ENCODE peak calls at places on chromosomes 4 and X, in six cellular contexts. X is left ventricle myocardium inferior, S is ascending aorta, Z is Karpas-422, Y is stomach, C is pancreas. I is an unnamed sample. For H3K9me3, the result is how much of the 10 kb centered on the place peaks cover.

GRCh38 chr4:151692443-151692782 is 68.4 kb downstream of the GATB start:
- DNase-seq in X (no peak), S (no peak), Z (no peak), Y (peak), C (no peak), I (no peak)

GRCh38 chrX:48025561-48025960 is 18.8 kb downstream of the SPACA5 start:
- DNase-seq in X (no peak), S (no peak), Z (peak), Y (peak), C (no peak), I (peak)

GRCh38 chr4:33696066-33696465 is 2548.2 kb downstream of the ARAP2 start:
- DNase-seq in X (no peak), S (no peak), Z (no peak), Y (no peak), C (no peak), I (no peak)

GRCh38 chrX:111837226-111837625 is 38.8 kb upstream of the TRPC5OS start:
- DNase-seq in X (no peak), S (no peak), Z (no peak), Y (no peak), C (no peak), I (no peak)

GRCh38 chr4:11427201-11427996 is 1.3 kb downstream of the HS3ST1 start:
- DNase-seq in X (no peak), S (no peak), Z (no peak), Y (no peak), C (no peak), I (peak)

GRCh38 chrX:23483396-23483795 is 148.7 kb downstream of the PTCHD1 start:
- DNase-seq in X (no peak), S (no peak), Z (no peak), Y (no peak), C (no peak), I (no peak)

GRCh38 chr4:87093443-87094123 is 126.8 kb downstream of the KLHL8 start:
- DNase-seq in X (no peak), S (no peak), Z (peak), Y (no peak), C (no peak), I (no peak)

GRCh38 chrX:45524296-45524695 is 323.6 kb upstream of the DIPK2B start:
- DNase-seq in X (no peak), S (no peak), Z (no peak), Y (no peak), C (no peak), I (no peak)

GRCh38 chr4:71130827-71131603 is 137.6 kb downstream of the DCK start:
- DNase-seq in X (no peak), S (no peak), Z (no peak), Y (no peak), C (no peak), I (no peak)

GRCh38 chrX:84362184-84362838 is 139.9 kb downstream of the HDX start:
- DNase-seq in X (no peak), S (no peak), Z (no peak), Y (no peak), C (no peak), I (no peak)

GRCh38 chr4:55722132-55722531 is 86.0 kb upstream of the NMU start:
- DNase-seq in X (no peak), S (no peak), Z (peak), Y (no peak), C (no peak), I (no peak)

GRCh38 chr4:7112656-7113055 is 44.8 kb upstream of the GRPEL1 start:
- DNase-seq in X (peak), S (no peak), Z (no peak), Y (no peak), C (no peak), I (no peak)

GRCh38 chr4:8035371-8035780 is 95.7 kb upstream of the AFAP1 start:
- DNase-seq in X (no peak), S (no peak), Z (no peak), Y (no peak), C (no peak), I (no peak)

GRCh38 chrX:139931646-139932076 is 1.2 kb downstream of the ATP11C start:
- DNase-seq in X (no peak), S (no peak), Z (no peak), Y (no peak), C (no peak), I (no peak)

GRCh38 chr4:41360911-41361830 is 104.4 kb downstream of the UCHL1 start:
- DNase-seq in X (peak), S (peak), Z (no peak), Y (peak), C (peak), I (peak)

GRCh38 chr4:68383115-68383514 is 33.2 kb upstream of the YTHDC1 start:
- DNase-seq in X (no peak), S (no peak), Z (no peak), Y (no peak), C (no peak), I (no peak)

GRCh38 chr4:128355301-128355700 is 67.7 kb upstream of the PGRMC2 start:
- DNase-seq in X (peak), S (no peak), Z (no peak), Y (no peak), C (no peak), I (no peak)

GRCh38 chr4:74258949-74259348 is 49.3 kb upstream of the EPGN start:
- DNase-seq in X (peak), S (no peak), Z (no peak), Y (peak), C (peak), I (no peak)

GRCh38 chr4:158652920-158653319 is 18.8 kb downstream of the C4orf46 start:
- DNase-seq in X (no peak), S (no peak), Z (no peak), Y (no peak), C (no peak), I (no peak)

GRCh38 chrX:7318661-7319060 is 170.7 kb upstream of the PUDP start:
- DNase-seq in X (no peak), S (no peak), Z (no peak), Y (no peak), C (no peak), I (no peak)

GRCh38 chrX:40107291-40108083 is 9.7 kb upstream of the BCOR start:
- DNase-seq in X (peak), S (no peak), Z (no peak), Y (peak), C (peak), I (peak)

GRCh38 chrX:79369871-79370270 is 2.7 kb upstream of the ITM2A start:
- DNase-seq in X (no peak), S (no peak), Z (no peak), Y (no peak), C (no peak), I (no peak)

GRCh38 chr4:147760176-147760575 is 28.3 kb downstream of the ARHGAP10 start:
- DNase-seq in X (no peak), S (no peak), Z (no peak), Y (peak), C (no peak), I (no peak)

GRCh38 chrX:97224148-97224547 is 340.4 kb downstream of the RPA4 start:
- DNase-seq in X (no peak), S (no peak), Z (no peak), Y (no peak), C (no peak), I (no peak)

GRCh38 chr4:96649536-96649935 is 809.6 kb downstream of the PDHA2 start:
- DNase-seq in X (no peak), S (no peak), Z (no peak), Y (no peak), C (no peak), I (no peak)

GRCh38 chr4:145014365-145014764 is 83.6 kb downstream of the ANAPC10 start:
- DNase-seq in X (no peak), S (no peak), Z (no peak), Y (no peak), C (no peak), I (no peak)

GRCh38 chrX:1657367-1658082 is 42.7 kb downstream of the ASMT start:
- DNase-seq in X (no peak), S (no peak), Z (peak), Y (no peak), C (no peak), I (no peak)

GRCh38 chr4:145881991-145882390 is 56.6 kb downstream of the ZNF827 start:
- DNase-seq in X (no peak), S (no peak), Z (peak), Y (peak), C (peak), I (no peak)

GRCh38 chrX:155188786-155189185 is 27.5 kb upstream of the VBP1 start:
- DNase-seq in X (no peak), S (no peak), Z (no peak), Y (no peak), C (no peak), I (no peak)

GRCh38 chr4:41533685-41534084 is 4.3 kb upstream of the LIMCH1 start:
- DNase-seq in X (no peak), S (no peak), Z (no peak), Y (peak), C (no peak), I (no peak)

GRCh38 chrX:267771-268261 is 13.4 kb upstream of the PLCXD1 start:
- DNase-seq in X (peak), S (peak), Z (no peak), Y (peak), C (no peak), I (peak)

GRCh38 chr4:47106561-47106960 is 75.2 kb downstream of the GABRB1 start:
- DNase-seq in X (no peak), S (no peak), Z (no peak), Y (no peak), C (no peak), I (no peak)

GRCh38 chr4:130336585-130337217 is 1240.7 kb downstream of the C4orf33 start:
- DNase-seq in X (no peak), S (no peak), Z (peak), Y (no peak), C (no peak), I (no peak)

GRCh38 chrX:103183912-103184311 is 31.0 kb upstream of the BEX4 start:
- DNase-seq in X (no peak), S (no peak), Z (no peak), Y (no peak), C (no peak), I (no peak)

GRCh38 chr4:120105472-120105871 is 38.8 kb upstream of the MAD2L1 start:
- DNase-seq in X (no peak), S (no peak), Z (no peak), Y (no peak), C (no peak), I (no peak)

GRCh38 chr4:160595646-160596045 is 1492.8 kb downstream of the RAPGEF2 start:
- DNase-seq in X (no peak), S (no peak), Z (no peak), Y (no peak), C (no peak), I (no peak)

GRCh38 chrX:2188316-2188715 is 312.5 kb downstream of the DHRSX start:
- DNase-seq in X (no peak), S (no peak), Z (no peak), Y (no peak), C (no peak), I (no peak)

GRCh38 chr4:157271166-157271869 is 50.8 kb downstream of the GRIA2 start:
- DNase-seq in X (no peak), S (no peak), Z (no peak), Y (no peak), C (no peak), I (no peak)

GRCh38 chrX:111568356-111568755 is 56.9 kb downstream of the SERTM2 start:
- DNase-seq in X (no peak), S (no peak), Z (no peak), Y (no peak), C (no peak), I (peak)

GRCh38 chrX:145673851-145674250 is 143.8 kb upstream of the SLITRK2 start:
- DNase-seq in X (no peak), S (no peak), Z (no peak), Y (no peak), C (no peak), I (no peak)
- H3K9me3 ChIP-seq in X (under half), S (under half), Z (under half), Y (under half), C (under half), I (under half)

GRCh38 chrX:65098851-65099250 is 122.6 kb upstream of the ZC4H2 start:
- DNase-seq in X (no peak), S (no peak), Z (no peak), Y (no peak), C (no peak), I (no peak)
- H3K9me3 ChIP-seq in X (under half), S (under half), Z (under half), Y (under half), C (under half), I (under half)

DNA sequence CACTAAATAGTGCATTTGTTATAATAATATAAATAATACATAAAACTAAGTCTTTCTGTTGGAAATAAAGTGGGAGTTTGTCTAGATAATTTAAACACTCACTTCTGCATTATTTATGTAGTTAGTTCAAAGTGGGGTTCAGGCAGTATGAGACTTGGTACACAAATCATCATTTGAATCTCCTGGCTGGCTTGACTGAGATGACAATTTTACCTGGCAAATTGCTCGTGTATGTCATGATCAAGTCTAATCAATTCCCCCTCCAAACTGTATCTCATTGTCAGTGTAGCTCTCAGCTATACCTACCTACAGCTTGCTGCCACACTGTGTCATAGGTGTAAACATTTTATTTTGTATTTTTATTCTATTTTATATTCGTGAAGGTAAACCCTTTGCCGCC is 563.4 kb upstream of the TENM3 start:
- DNase-seq in X (no peak), S (no peak), Z (no peak), Y (no peak), C (no peak), I (no peak)
- H3K9me3 ChIP-seq in X (under half), S (under half), Z (under half), Y (under half), C (under half), I (under half)

DNA sequence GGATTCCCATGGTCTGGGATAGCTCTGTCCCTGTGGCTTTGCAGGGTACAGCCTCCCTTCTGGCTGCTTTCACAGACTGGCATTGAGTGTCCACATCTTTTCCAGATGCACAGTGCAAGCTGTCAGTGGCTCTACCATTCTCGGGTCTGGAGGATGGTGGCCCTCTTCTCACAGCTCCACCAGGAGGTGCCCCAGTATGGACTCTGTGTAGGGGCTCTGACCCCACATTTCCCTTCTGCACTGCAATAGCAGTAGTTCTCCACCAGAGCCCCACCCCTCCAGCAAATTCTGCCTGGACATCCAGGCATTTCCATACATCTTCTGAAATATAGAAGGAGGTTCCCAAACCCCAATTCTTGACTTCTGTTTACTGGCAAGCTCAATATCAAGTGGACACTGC is 50.2 kb upstream of the GRID2 start:
- DNase-seq in X (no peak), S (no peak), Z (no peak), Y (no peak), C (no peak), I (no peak)
- H3K9me3 ChIP-seq in X (half or more), S (under half), Z (under half), Y (under half), C (under half), I (under half)

DNA sequence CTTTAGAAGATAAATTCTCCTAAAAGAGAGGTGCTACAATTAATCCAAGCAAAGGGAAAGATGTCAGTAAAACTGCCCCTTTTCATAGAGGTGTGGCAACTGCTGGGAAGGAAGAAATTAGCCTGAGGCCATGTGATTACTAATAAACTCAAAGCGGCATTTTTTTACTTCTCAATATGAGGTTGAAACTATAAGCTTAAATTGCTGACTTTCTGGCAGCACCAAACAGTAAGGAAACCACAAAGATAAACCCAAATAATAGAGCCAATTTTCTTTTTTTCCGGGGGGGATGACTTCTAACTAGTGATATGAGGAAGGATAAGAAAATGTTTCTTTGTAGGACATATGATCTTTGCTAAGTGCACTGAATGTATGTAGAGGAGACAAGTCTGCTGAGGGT is 30.9 kb downstream of the AR start:
- DNase-seq in X (no peak), S (no peak), Z (no peak), Y (no peak), C (no peak), I (no peak)
- H3K9me3 ChIP-seq in X (under half), S (under half), Z (under half), Y (under half), C (under half), I (under half)

DNA sequence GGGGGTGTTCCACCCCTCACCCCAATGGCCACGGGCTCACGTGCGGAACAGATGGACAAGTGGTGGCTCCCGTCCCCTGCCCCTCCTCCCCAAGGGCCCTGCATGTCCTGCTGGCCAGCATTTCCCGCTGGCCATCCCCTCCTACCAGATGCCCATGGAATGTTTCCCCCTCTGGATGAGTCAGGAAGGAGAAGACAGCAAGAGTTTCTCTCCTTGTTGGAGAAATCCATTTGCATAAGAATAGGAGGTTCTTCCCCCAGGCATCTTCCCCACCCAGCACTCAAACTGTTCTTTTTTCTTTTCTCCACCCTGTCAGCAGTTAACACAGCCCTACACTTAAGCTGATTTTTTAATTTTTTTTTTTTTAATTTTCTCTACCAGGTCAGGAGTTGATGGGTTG is 305.6 kb upstream of the NDST4 start:
- DNase-seq in X (no peak), S (no peak), Z (no peak), Y (no peak), C (no peak), I (no peak)
- H3K9me3 ChIP-seq in X (under half), S (under half), Z (under half), Y (under half), C (under half), I (under half)

GRCh38 chr4:1402021-1402515 is 4.2 kb downstream of the NKX1-1 start:
- DNase-seq in X (no peak), S (peak), Z (no peak), Y (peak), C (no peak), I (peak)
- H3K9me3 ChIP-seq in X (under half), S (under half), Z (under half), Y (under half), C (under half), I (under half)

GRCh38 chr4:163191999-163192398 is 25.3 kb upstream of the NAF1 start:
- DNase-seq in X (no peak), S (no peak), Z (peak), Y (no peak), C (no peak), I (no peak)
- H3K9me3 ChIP-seq in X (under half), S (under half), Z (under half), Y (under half), C (under half), I (under half)

GRCh38 chr4:177005801-177006230 is 213.1 kb upstream of the VEGFC start:
- DNase-seq in X (no peak), S (no peak), Z (no peak), Y (no peak), C (no peak), I (no peak)
- H3K9me3 ChIP-seq in X (under half), S (under half), Z (under half), Y (under half), C (under half), I (under half)